ENCODE peak calls at places on chromosomes 5 and 9, in seven cellular contexts. One of them, this sample, is unnamed.
A peak's percentile ranks its signal among the peaks of the same experiment; 100 is the strongest.

GRCh38 chr5:155046591-155046990 is 33.0 kb downstream of the KIF4B start:
- DNase-seq in HEK293T: no peak
- DNase-seq in NCI-H460: no peak
- DNase-seq in GM23248: no peak
- DNase-seq in HCT116: no peak
- DNase-seq in stimulated activated CD4-positive, alpha-beta T cell treated with anti-CD3 and anti-CD28 coated beads, Interleukin-12 subunit alpha, Interleukin-12 subunit beta, amount 100 ng/mL, for 4 hours: no peak
- DNase-seq in coronary artery: no peak
- DNase-seq in this sample: no peak

GRCh38 chr9:5939530-5939929 is 48.8 kb downstream of the MLANA start:
- DNase-seq in HCT116: no peak
- DNase-seq in stimulated activated CD4-positive, alpha-beta T cell treated with anti-CD3 and anti-CD28 coated beads, Interleukin-12 subunit alpha, Interleukin-12 subunit beta, amount 100 ng/mL, for 4 hours: no peak
- DNase-seq in GM23248: no peak
- DNase-seq in coronary artery: no peak
- DNase-seq in HEK293T: no peak
- DNase-seq in NCI-H460: no peak
- DNase-seq in this sample: no peak

GRCh38 chr9:114097613-114098020 is 1.5 kb downstream of the KIF12 start:
- DNase-seq in GM23248: peak; percentile 25
- DNase-seq in coronary artery: no peak
- DNase-seq in stimulated activated CD4-positive, alpha-beta T cell treated with anti-CD3 and anti-CD28 coated beads, Interleukin-12 subunit alpha, Interleukin-12 subunit beta, amount 100 ng/mL, for 4 hours: no peak
- DNase-seq in HEK293T: no peak
- DNase-seq in HCT116: no peak
- DNase-seq in NCI-H460: no peak
- DNase-seq in this sample: no peak

GRCh38 chr9:81317939-81318338 is 371.4 kb downstream of the TLE1 start:
- DNase-seq in HEK293T: no peak
- DNase-seq in coronary artery: no peak
- DNase-seq in HCT116: no peak
- DNase-seq in GM23248: peak; percentile 0
- DNase-seq in NCI-H460: no peak
- DNase-seq in stimulated activated CD4-positive, alpha-beta T cell treated with anti-CD3 and anti-CD28 coated beads, Interleukin-12 subunit alpha, Interleukin-12 subunit beta, amount 100 ng/mL, for 4 hours: no peak
- DNase-seq in this sample: no peak

GRCh38 chr9:76618762-76619161 is 145.5 kb upstream of the PCA3 start:
- DNase-seq in NCI-H460: no peak
- DNase-seq in coronary artery: no peak
- DNase-seq in HCT116: no peak
- DNase-seq in stimulated activated CD4-positive, alpha-beta T cell treated with anti-CD3 and anti-CD28 coated beads, Interleukin-12 subunit alpha, Interleukin-12 subunit beta, amount 100 ng/mL, for 4 hours: no peak
- DNase-seq in GM23248: peak; percentile 71
- DNase-seq in HEK293T: no peak
- DNase-seq in this sample: no peak

GRCh38 chr5:99543841-99544240 is 615.0 kb upstream of the CHD1 start:
- DNase-seq in stimulated activated CD4-positive, alpha-beta T cell treated with anti-CD3 and anti-CD28 coated beads, Interleukin-12 subunit alpha, Interleukin-12 subunit beta, amount 100 ng/mL, for 4 hours: no peak
- DNase-seq in coronary artery: no peak
- DNase-seq in GM23248: peak; percentile 6
- DNase-seq in HEK293T: no peak
- DNase-seq in NCI-H460: no peak
- DNase-seq in HCT116: no peak
- DNase-seq in this sample: no peak

GRCh38 chr9:105126233-105126632 is 118.2 kb upstream of the SLC44A1 start:
- DNase-seq in coronary artery: no peak
- DNase-seq in stimulated activated CD4-positive, alpha-beta T cell treated with anti-CD3 and anti-CD28 coated beads, Interleukin-12 subunit alpha, Interleukin-12 subunit beta, amount 100 ng/mL, for 4 hours: no peak
- DNase-seq in NCI-H460: no peak
- DNase-seq in GM23248: peak; percentile 26
- DNase-seq in HEK293T: no peak
- DNase-seq in HCT116: no peak
- DNase-seq in this sample: no peak

GRCh38 chr5:115214541-115214940 is 44.8 kb upstream of the TRIM36 start:
- DNase-seq in coronary artery: no peak
- DNase-seq in HCT116: no peak
- DNase-seq in NCI-H460: no peak
- DNase-seq in GM23248: no peak
- DNase-seq in HEK293T: no peak
- DNase-seq in stimulated activated CD4-positive, alpha-beta T cell treated with anti-CD3 and anti-CD28 coated beads, Interleukin-12 subunit alpha, Interleukin-12 subunit beta, amount 100 ng/mL, for 4 hours: no peak
- DNase-seq in this sample: no peak

GRCh38 chr5:24208540-24209141 is 436.1 kb downstream of the CDH10 start:
- DNase-seq in stimulated activated CD4-positive, alpha-beta T cell treated with anti-CD3 and anti-CD28 coated beads, Interleukin-12 subunit alpha, Interleukin-12 subunit beta, amount 100 ng/mL, for 4 hours: no peak
- DNase-seq in NCI-H460: no peak
- DNase-seq in HEK293T: no peak
- DNase-seq in HCT116: no peak
- DNase-seq in GM23248: no peak
- DNase-seq in coronary artery: no peak
- DNase-seq in this sample: no peak

GRCh38 chr5:127643607-127644006 is 5.3 kb upstream of the CTXN3 start:
- DNase-seq in GM23248: no peak
- DNase-seq in coronary artery: no peak
- DNase-seq in stimulated activated CD4-positive, alpha-beta T cell treated with anti-CD3 and anti-CD28 coated beads, Interleukin-12 subunit alpha, Interleukin-12 subunit beta, amount 100 ng/mL, for 4 hours: no peak
- DNase-seq in HCT116: no peak
- DNase-seq in NCI-H460: no peak
- DNase-seq in HEK293T: no peak
- DNase-seq in this sample: no peak

GRCh38 chr5:141618030-141618803 is 583 bp downstream of the DIAPH1 start:
- DNase-seq in stimulated activated CD4-positive, alpha-beta T cell treated with anti-CD3 and anti-CD28 coated beads, Interleukin-12 subunit alpha, Interleukin-12 subunit beta, amount 100 ng/mL, for 4 hours: peak; percentile 51
- DNase-seq in GM23248: peak; percentile 65
- DNase-seq in HEK293T: peak; percentile 46
- DNase-seq in NCI-H460: no peak
- DNase-seq in HCT116: peak; percentile 70
- DNase-seq in coronary artery: peak; percentile 81
- DNase-seq in this sample: peak; percentile 63

GRCh38 chr5:5244581-5244980 is 104.5 kb downstream of the ADAMTS16 start:
- DNase-seq in HCT116: no peak
- DNase-seq in NCI-H460: no peak
- DNase-seq in stimulated activated CD4-positive, alpha-beta T cell treated with anti-CD3 and anti-CD28 coated beads, Interleukin-12 subunit alpha, Interleukin-12 subunit beta, amount 100 ng/mL, for 4 hours: no peak
- DNase-seq in HEK293T: no peak
- DNase-seq in GM23248: no peak
- DNase-seq in coronary artery: no peak
- DNase-seq in this sample: no peak

GRCh38 chr5:135444360-135444759 is 2.8 kb downstream of the DCANP1 start:
- DNase-seq in NCI-H460: no peak
- DNase-seq in GM23248: no peak
- DNase-seq in coronary artery: peak; percentile 50
- DNase-seq in HEK293T: no peak
- DNase-seq in stimulated activated CD4-positive, alpha-beta T cell treated with anti-CD3 and anti-CD28 coated beads, Interleukin-12 subunit alpha, Interleukin-12 subunit beta, amount 100 ng/mL, for 4 hours: no peak
- DNase-seq in HCT116: no peak
- DNase-seq in this sample: no peak

GRCh38 chr5:134446938-134447337 is 35.3 kb upstream of the CDKN2AIPNL start:
- DNase-seq in GM23248: no peak
- DNase-seq in coronary artery: no peak
- DNase-seq in HCT116: no peak
- DNase-seq in NCI-H460: no peak
- DNase-seq in HEK293T: no peak
- DNase-seq in stimulated activated CD4-positive, alpha-beta T cell treated with anti-CD3 and anti-CD28 coated beads, Interleukin-12 subunit alpha, Interleukin-12 subunit beta, amount 100 ng/mL, for 4 hours: no peak
- DNase-seq in this sample: no peak

GRCh38 chr5:181224390-181225234 is 1.5 kb downstream of the TRIM41 start:
- DNase-seq in NCI-H460: no peak
- DNase-seq in GM23248: no peak
- DNase-seq in HCT116: no peak
- DNase-seq in stimulated activated CD4-positive, alpha-beta T cell treated with anti-CD3 and anti-CD28 coated beads, Interleukin-12 subunit alpha, Interleukin-12 subunit beta, amount 100 ng/mL, for 4 hours: no peak
- DNase-seq in HEK293T: no peak
- DNase-seq in coronary artery: no peak
- DNase-seq in this sample: no peak

GRCh38 chr5:9455826-9456434 is 89.9 kb downstream of the SEMA5A start:
- DNase-seq in HEK293T: no peak
- DNase-seq in GM23248: no peak
- DNase-seq in NCI-H460: no peak
- DNase-seq in coronary artery: no peak
- DNase-seq in stimulated activated CD4-positive, alpha-beta T cell treated with anti-CD3 and anti-CD28 coated beads, Interleukin-12 subunit alpha, Interleukin-12 subunit beta, amount 100 ng/mL, for 4 hours: no peak
- DNase-seq in HCT116: no peak
- DNase-seq in this sample: no peak

GRCh38 chr5:74492230-74492629 is 148.3 kb downstream of the ENC1 start:
- DNase-seq in NCI-H460: no peak
- DNase-seq in GM23248: no peak
- DNase-seq in stimulated activated CD4-positive, alpha-beta T cell treated with anti-CD3 and anti-CD28 coated beads, Interleukin-12 subunit alpha, Interleukin-12 subunit beta, amount 100 ng/mL, for 4 hours: no peak
- DNase-seq in HCT116: no peak
- DNase-seq in coronary artery: no peak
- DNase-seq in HEK293T: no peak
- DNase-seq in this sample: no peak

GRCh38 chr5:99060306-99061261 is 131.8 kb upstream of the CHD1 start:
- DNase-seq in HCT116: peak; percentile 62
- DNase-seq in stimulated activated CD4-positive, alpha-beta T cell treated with anti-CD3 and anti-CD28 coated beads, Interleukin-12 subunit alpha, Interleukin-12 subunit beta, amount 100 ng/mL, for 4 hours: peak; percentile 84
- DNase-seq in HEK293T: peak; percentile 66
- DNase-seq in NCI-H460: peak; percentile 72
- DNase-seq in GM23248: peak; percentile 78
- DNase-seq in coronary artery: no peak
- DNase-seq in this sample: peak; percentile 46

GRCh38 chr9:32703635-32704034 is 68.2 kb upstream of the TAF1L start:
- DNase-seq in stimulated activated CD4-positive, alpha-beta T cell treated with anti-CD3 and anti-CD28 coated beads, Interleukin-12 subunit alpha, Interleukin-12 subunit beta, amount 100 ng/mL, for 4 hours: no peak
- DNase-seq in HEK293T: peak; percentile 28
- DNase-seq in GM23248: peak; percentile 18
- DNase-seq in coronary artery: no peak
- DNase-seq in HCT116: no peak
- DNase-seq in NCI-H460: no peak
- DNase-seq in this sample: peak; percentile 5

GRCh38 chr5:65946198-65946745 is 19.9 kb downstream of the ERBIN start:
- DNase-seq in NCI-H460: no peak
- DNase-seq in coronary artery: no peak
- DNase-seq in HCT116: no peak
- DNase-seq in HEK293T: no peak
- DNase-seq in GM23248: peak; percentile 69
- DNase-seq in stimulated activated CD4-positive, alpha-beta T cell treated with anti-CD3 and anti-CD28 coated beads, Interleukin-12 subunit alpha, Interleukin-12 subunit beta, amount 100 ng/mL, for 4 hours: no peak
- DNase-seq in this sample: no peak

GRCh38 chr5:115170128-115170923 is 618 bp upstream of the TRIM36 start:
- DNase-seq in NCI-H460: no peak
- DNase-seq in HEK293T: peak; percentile 53
- DNase-seq in GM23248: peak; percentile 57
- DNase-seq in coronary artery: no peak
- DNase-seq in stimulated activated CD4-positive, alpha-beta T cell treated with anti-CD3 and anti-CD28 coated beads, Interleukin-12 subunit alpha, Interleukin-12 subunit beta, amount 100 ng/mL, for 4 hours: no peak
- DNase-seq in HCT116: no peak
- DNase-seq in this sample: no peak

GRCh38 chr5:158759276-158759675 is 340.4 kb downstream of the EBF1 start:
- DNase-seq in coronary artery: no peak
- DNase-seq in HEK293T: no peak
- DNase-seq in stimulated activated CD4-positive, alpha-beta T cell treated with anti-CD3 and anti-CD28 coated beads, Interleukin-12 subunit alpha, Interleukin-12 subunit beta, amount 100 ng/mL, for 4 hours: no peak
- DNase-seq in HCT116: no peak
- DNase-seq in GM23248: peak; percentile 34
- DNase-seq in NCI-H460: no peak
- DNase-seq in this sample: no peak

GRCh38 chr5:150488519-150489357 is 19.2 kb upstream of the NDST1 start:
- DNase-seq in HEK293T: no peak
- DNase-seq in coronary artery: peak; percentile 95
- DNase-seq in GM23248: peak; percentile 82
- DNase-seq in stimulated activated CD4-positive, alpha-beta T cell treated with anti-CD3 and anti-CD28 coated beads, Interleukin-12 subunit alpha, Interleukin-12 subunit beta, amount 100 ng/mL, for 4 hours: no peak
- DNase-seq in NCI-H460: no peak
- DNase-seq in HCT116: no peak
- DNase-seq in this sample: no peak

GRCh38 chr9:111399211-111399739 is 69.3 kb upstream of the OR2K2 start:
- DNase-seq in coronary artery: no peak
- DNase-seq in GM23248: no peak
- DNase-seq in HEK293T: no peak
- DNase-seq in stimulated activated CD4-positive, alpha-beta T cell treated with anti-CD3 and anti-CD28 coated beads, Interleukin-12 subunit alpha, Interleukin-12 subunit beta, amount 100 ng/mL, for 4 hours: no peak
- DNase-seq in HCT116: no peak
- DNase-seq in NCI-H460: no peak
- DNase-seq in this sample: no peak

GRCh38 chr5:91499943-91500531 is 116.9 kb upstream of the ARRDC3 start:
- DNase-seq in HEK293T: peak; percentile 44
- DNase-seq in GM23248: peak; percentile 63
- DNase-seq in coronary artery: no peak
- DNase-seq in NCI-H460: peak; percentile 45
- DNase-seq in stimulated activated CD4-positive, alpha-beta T cell treated with anti-CD3 and anti-CD28 coated beads, Interleukin-12 subunit alpha, Interleukin-12 subunit beta, amount 100 ng/mL, for 4 hours: no peak
- DNase-seq in HCT116: peak; percentile 42
- DNase-seq in this sample: peak; percentile 30

GRCh38 chr5:67233075-67233474 is 36.5 kb upstream of the CD180 start:
- DNase-seq in coronary artery: no peak
- DNase-seq in stimulated activated CD4-positive, alpha-beta T cell treated with anti-CD3 and anti-CD28 coated beads, Interleukin-12 subunit alpha, Interleukin-12 subunit beta, amount 100 ng/mL, for 4 hours: no peak
- DNase-seq in NCI-H460: no peak
- DNase-seq in HEK293T: no peak
- DNase-seq in GM23248: peak; percentile 7
- DNase-seq in HCT116: no peak
- DNase-seq in this sample: no peak

GRCh38 chr5:108432024-108432423 is 50.1 kb upstream of the FBXL17 start:
- DNase-seq in HEK293T: no peak
- DNase-seq in stimulated activated CD4-positive, alpha-beta T cell treated with anti-CD3 and anti-CD28 coated beads, Interleukin-12 subunit alpha, Interleukin-12 subunit beta, amount 100 ng/mL, for 4 hours: no peak
- DNase-seq in GM23248: peak; percentile 76
- DNase-seq in NCI-H460: no peak
- DNase-seq in HCT116: no peak
- DNase-seq in coronary artery: no peak
- DNase-seq in this sample: no peak